ENCODE peak calls at places on chromosome 15, in seven cellular contexts. One of them, this sample, is unnamed.

GRCh38 chr15:47378527-47378926 is 338.8 kb upstream of the SEMA6D start:
- DNase-seq in fibroblast of lung: no peak
- DNase-seq in AG04450: no peak
- DNase-seq in AG09309: no peak
- DNase-seq in colonic mucosa: no peak
- DNase-seq in MM.1S: no peak
- DNase-seq in A549: no peak
- DNase-seq in this sample: no peak

GRCh38 chr15:62742409-62743171 is 300.0 kb upstream of the TPM1 start:
- DNase-seq in colonic mucosa: peak
- DNase-seq in AG04450: peak
- DNase-seq in MM.1S: peak
- DNase-seq in AG09309: peak
- DNase-seq in A549: peak
- DNase-seq in fibroblast of lung: peak
- DNase-seq in this sample: peak

GRCh38 chr15:100948430-100948762 is 29.2 kb downstream of the LRRK1 start:
- DNase-seq in AG09309: no peak
- DNase-seq in colonic mucosa: no peak
- DNase-seq in MM.1S: no peak
- DNase-seq in A549: no peak
- DNase-seq in fibroblast of lung: no peak
- DNase-seq in AG04450: no peak
- DNase-seq in this sample: no peak

GRCh38 chr15:87369269-87369668 is 887.3 kb downstream of the NTRK3 start:
- DNase-seq in AG09309: peak
- DNase-seq in colonic mucosa: no peak
- DNase-seq in fibroblast of lung: peak
- DNase-seq in MM.1S: no peak
- DNase-seq in A549: peak
- DNase-seq in AG04450: peak
- DNase-seq in this sample: peak

GRCh38 chr15:98713585-98714001 is 65.3 kb downstream of the IGF1R start:
- DNase-seq in AG09309: no peak
- DNase-seq in MM.1S: peak
- DNase-seq in colonic mucosa: peak
- DNase-seq in fibroblast of lung: no peak
- DNase-seq in AG04450: no peak
- DNase-seq in A549: no peak
- DNase-seq in this sample: peak

GRCh38 chr15:36210426-36210825 is 369.0 kb upstream of the CDIN1 start:
- DNase-seq in colonic mucosa: no peak
- DNase-seq in AG09309: no peak
- DNase-seq in MM.1S: no peak
- DNase-seq in AG04450: no peak
- DNase-seq in A549: no peak
- DNase-seq in fibroblast of lung: no peak
- DNase-seq in this sample: no peak

GRCh38 chr15:90570643-90571042 is 40.9 kb downstream of the CRTC3 start:
- DNase-seq in A549: no peak
- DNase-seq in AG09309: no peak
- DNase-seq in colonic mucosa: no peak
- DNase-seq in MM.1S: no peak
- DNase-seq in AG04450: no peak
- DNase-seq in fibroblast of lung: no peak
- DNase-seq in this sample: no peak

GRCh38 chr15:51889486-51889885 is 60.0 kb downstream of the TMOD3 start:
- DNase-seq in fibroblast of lung: no peak
- DNase-seq in colonic mucosa: no peak
- DNase-seq in AG04450: no peak
- DNase-seq in MM.1S: no peak
- DNase-seq in AG09309: no peak
- DNase-seq in A549: no peak
- DNase-seq in this sample: no peak

GRCh38 chr15:66733976-66734375 is 31.9 kb downstream of the SMAD6 start:
- DNase-seq in A549: no peak
- DNase-seq in fibroblast of lung: no peak
- DNase-seq in AG04450: no peak
- DNase-seq in AG09309: no peak
- DNase-seq in colonic mucosa: no peak
- DNase-seq in MM.1S: no peak
- DNase-seq in this sample: peak

GRCh38 chr15:43749690-43750345 is 3.6 kb downstream of the PDIA3 start:
- DNase-seq in A549: no peak
- DNase-seq in colonic mucosa: no peak
- DNase-seq in AG04450: no peak
- DNase-seq in fibroblast of lung: no peak
- DNase-seq in AG09309: no peak
- DNase-seq in MM.1S: peak
- DNase-seq in this sample: peak

GRCh38 chr15:45319472-45320214 is 58.7 kb downstream of the GATM start:
- DNase-seq in AG09309: no peak
- DNase-seq in A549: no peak
- DNase-seq in MM.1S: no peak
- DNase-seq in fibroblast of lung: no peak
- DNase-seq in colonic mucosa: no peak
- DNase-seq in AG04450: no peak
- DNase-seq in this sample: no peak

GRCh38 chr15:42832577-42832976 is 88.0 kb downstream of the TTBK2 start:
- DNase-seq in AG09309: peak
- DNase-seq in colonic mucosa: no peak
- DNase-seq in A549: peak
- DNase-seq in AG04450: peak
- DNase-seq in fibroblast of lung: peak
- DNase-seq in MM.1S: no peak
- DNase-seq in this sample: peak

GRCh38 chr15:52558196-52558595 is 10.6 kb downstream of the ARPP19 start:
- DNase-seq in fibroblast of lung: peak
- DNase-seq in colonic mucosa: no peak
- DNase-seq in MM.1S: no peak
- DNase-seq in AG04450: no peak
- DNase-seq in A549: peak
- DNase-seq in AG09309: no peak
- DNase-seq in this sample: peak

GRCh38 chr15:51499379-51499976 is 123.1 kb downstream of the DMXL2 start:
- DNase-seq in AG04450: peak
- DNase-seq in AG09309: peak
- DNase-seq in A549: peak
- DNase-seq in colonic mucosa: no peak
- DNase-seq in MM.1S: peak
- DNase-seq in fibroblast of lung: peak
- DNase-seq in this sample: peak

GRCh38 chr15:99014803-99015676 is 7.4 kb upstream of the PGPEP1L start:
- DNase-seq in colonic mucosa: peak
- DNase-seq in A549: peak
- DNase-seq in AG04450: no peak
- DNase-seq in AG09309: no peak
- DNase-seq in MM.1S: peak
- DNase-seq in fibroblast of lung: peak
- DNase-seq in this sample: peak

GRCh38 chr15:44193651-44194396 is 1.2 kb downstream of the FRMD5 start:
- DNase-seq in MM.1S: peak
- DNase-seq in AG09309: no peak
- DNase-seq in AG04450: no peak
- DNase-seq in fibroblast of lung: peak
- DNase-seq in colonic mucosa: peak
- DNase-seq in A549: no peak
- DNase-seq in this sample: peak

GRCh38 chr15:71638876-71639275 is 171.5 kb upstream of the NR2E3 start:
- DNase-seq in fibroblast of lung: no peak
- DNase-seq in AG09309: no peak
- DNase-seq in colonic mucosa: no peak
- DNase-seq in AG04450: no peak
- DNase-seq in MM.1S: no peak
- DNase-seq in A549: no peak
- DNase-seq in this sample: no peak

GRCh38 chr15:53759333-53759975 is at the start of gene WDR72:
- DNase-seq in AG04450: no peak
- DNase-seq in fibroblast of lung: no peak
- DNase-seq in MM.1S: peak
- DNase-seq in colonic mucosa: peak
- DNase-seq in A549: no peak
- DNase-seq in AG09309: no peak
- DNase-seq in this sample: no peak

GRCh38 chr15:52337198-52337853 is 41.7 kb upstream of the MYO5C start:
- DNase-seq in fibroblast of lung: peak
- DNase-seq in colonic mucosa: no peak
- DNase-seq in A549: peak
- DNase-seq in AG04450: no peak
- DNase-seq in AG09309: no peak
- DNase-seq in MM.1S: no peak
- DNase-seq in this sample: peak

GRCh38 chr15:28099555-28100140 is 533 bp upstream of the OCA2 start:
- DNase-seq in colonic mucosa: no peak
- DNase-seq in AG09309: no peak
- DNase-seq in AG04450: no peak
- DNase-seq in fibroblast of lung: no peak
- DNase-seq in MM.1S: no peak
- DNase-seq in A549: no peak
- DNase-seq in this sample: no peak
- H3K4me3 ChIP-seq in colonic mucosa: no peak
- H3K4me3 ChIP-seq in AG09309: no peak
- H3K4me3 ChIP-seq in AG04450: peak
- H3K4me3 ChIP-seq in fibroblast of lung: no peak
- H3K4me3 ChIP-seq in MM.1S: no peak
- H3K4me3 ChIP-seq in A549: peak
- H3K4me3 ChIP-seq in this sample: no peak

DNA sequence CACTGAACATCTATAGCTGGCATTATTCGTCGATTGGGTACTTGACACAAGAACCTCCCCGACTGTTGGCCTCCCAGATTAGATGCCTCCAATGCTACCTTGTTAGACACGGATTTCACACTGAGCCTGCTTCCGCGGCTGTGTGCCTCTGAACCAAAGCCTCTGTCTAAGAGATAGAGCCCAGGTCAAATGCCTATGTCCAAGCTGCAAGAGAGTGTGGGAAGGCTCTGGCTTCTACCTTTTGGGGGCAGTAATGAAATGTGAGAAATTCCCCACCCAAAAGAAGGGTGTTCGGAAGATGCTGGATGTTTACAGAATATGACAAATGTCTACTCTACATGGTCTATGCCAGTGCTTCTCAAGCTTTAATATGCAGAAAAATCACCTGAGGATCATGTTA is 2.0 kb upstream of the RPUSD2 start:
- DNase-seq in AG09309: no peak
- DNase-seq in colonic mucosa: no peak
- DNase-seq in MM.1S: no peak
- DNase-seq in AG04450: no peak
- DNase-seq in A549: peak
- DNase-seq in fibroblast of lung: no peak
- DNase-seq in this sample: peak
- TF ChIP-seq CTCF in AG09309: peak
- TF ChIP-seq CTCF in colonic mucosa: no peak
- TF ChIP-seq CTCF in MM.1S: peak
- TF ChIP-seq CTCF in AG04450: peak
- TF ChIP-seq CTCF in A549: peak
- TF ChIP-seq CTCF in fibroblast of lung: peak
- TF ChIP-seq CTCF in this sample: peak

GRCh38 chr15:55916666-55917409 is 76.6 kb downstream of the NEDD4 start:
- DNase-seq in A549: peak
- DNase-seq in MM.1S: no peak
- DNase-seq in AG09309: peak
- DNase-seq in fibroblast of lung: peak
- DNase-seq in AG04450: peak
- DNase-seq in colonic mucosa: no peak
- DNase-seq in this sample: peak

GRCh38 chr15:55915221-55915620 is 78.2 kb downstream of the NEDD4 start:
- DNase-seq in MM.1S: no peak
- DNase-seq in A549: no peak
- DNase-seq in fibroblast of lung: no peak
- DNase-seq in AG09309: no peak
- DNase-seq in colonic mucosa: no peak
- DNase-seq in AG04450: no peak
- DNase-seq in this sample: peak

GRCh38 chr15:55914446-55914845 is 79.0 kb downstream of the NEDD4 start:
- DNase-seq in fibroblast of lung: peak
- DNase-seq in colonic mucosa: no peak
- DNase-seq in AG04450: no peak
- DNase-seq in A549: no peak
- DNase-seq in MM.1S: no peak
- DNase-seq in AG09309: no peak
- DNase-seq in this sample: peak

GRCh38 chr15:55917881-55918296 is 75.5 kb downstream of the NEDD4 start:
- DNase-seq in fibroblast of lung: peak
- DNase-seq in MM.1S: peak
- DNase-seq in AG04450: peak
- DNase-seq in A549: peak
- DNase-seq in colonic mucosa: peak
- DNase-seq in AG09309: peak
- DNase-seq in this sample: peak

DNA sequence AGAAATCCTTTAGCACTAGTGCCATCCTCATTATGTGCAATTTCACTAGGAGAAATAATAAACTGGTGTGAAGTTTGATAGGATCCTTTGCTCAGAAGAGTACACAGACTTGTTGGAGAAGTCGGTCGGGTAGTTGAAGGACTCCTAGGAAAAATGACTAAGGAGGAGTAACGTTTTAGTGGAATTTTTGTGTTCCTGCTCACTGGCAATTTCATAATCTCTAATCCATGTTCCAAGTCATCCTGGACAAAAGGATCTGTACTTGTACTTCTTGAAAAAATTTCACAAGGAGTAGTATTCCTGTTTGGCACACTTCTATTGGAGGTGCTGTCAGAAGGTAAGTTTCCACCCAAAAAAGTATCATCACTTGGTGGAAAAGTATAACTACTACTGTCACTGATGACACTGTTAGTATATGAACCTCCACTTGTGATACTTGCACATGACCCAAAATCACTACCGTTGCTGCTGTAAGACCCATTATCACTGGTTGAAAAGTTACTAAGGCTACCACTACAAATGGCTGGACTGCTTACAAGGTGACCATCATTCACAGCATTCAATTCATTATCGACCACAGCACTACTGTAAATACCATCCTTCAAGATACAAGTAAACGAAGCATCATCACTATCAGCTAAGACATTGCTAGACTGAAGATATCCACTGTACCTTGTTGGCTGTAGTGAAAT is 77.4 kb downstream of the NEDD4 start:
- DNase-seq in A549: no peak
- DNase-seq in AG04450: no peak
- DNase-seq in colonic mucosa: no peak
- DNase-seq in AG09309: no peak
- DNase-seq in fibroblast of lung: peak
- DNase-seq in MM.1S: no peak
- DNase-seq in this sample: peak
- H3K4me3 ChIP-seq in A549: peak
- H3K4me3 ChIP-seq in AG04450: peak
- H3K4me3 ChIP-seq in colonic mucosa: no peak
- H3K4me3 ChIP-seq in AG09309: peak
- H3K4me3 ChIP-seq in fibroblast of lung: peak
- H3K4me3 ChIP-seq in MM.1S: no peak
- H3K4me3 ChIP-seq in this sample: peak

GRCh38 chr15:91950631-91951384 is 97.3 kb downstream of the SLCO3A1 start:
- DNase-seq in AG09309: no peak
- DNase-seq in colonic mucosa: no peak
- DNase-seq in fibroblast of lung: peak
- DNase-seq in AG04450: no peak
- DNase-seq in A549: no peak
- DNase-seq in MM.1S: peak
- DNase-seq in this sample: peak
- TF ChIP-seq CTCF in AG09309: peak
- TF ChIP-seq CTCF in colonic mucosa: no peak
- TF ChIP-seq CTCF in fibroblast of lung: peak
- TF ChIP-seq CTCF in AG04450: peak
- TF ChIP-seq CTCF in A549: no peak
- TF ChIP-seq CTCF in MM.1S: peak
- TF ChIP-seq CTCF in this sample: peak

This sample was measured in fibroblast of the aortic adventitia.